ENCODE peak calls at places on chromosomes 11 and 22, in seven cellular contexts. P is astrocyte of the spinal cord, X is GM13977, D is WTC11, U is cardiac fibroblast, O is lower leg skin, V is gastrocnemius medialis. R is an unnamed sample.

GRCh38 chr11:41201156-41201555 is 258.3 kb downstream of the LRRC4C start:
- DNase-seq in P (peak), X (peak), D (peak), U (peak), O (no peak), V (no peak), R (no peak)

GRCh38 chr11:76314741-76315090 is 66.2 kb downstream of the THAP12 start:
- DNase-seq in P (peak), X (no peak), D (no peak), U (no peak), O (no peak), V (no peak), R (no peak)

GRCh38 chr22:20465759-20466077 is 28.1 kb upstream of the SCARF2 start:
- DNase-seq in P (no peak), X (no peak), D (no peak), U (no peak), O (no peak), V (no peak), R (no peak)

GRCh38 chr22:37932821-37933578 is 20.4 kb downstream of the C22orf23 start:
- DNase-seq in P (no peak), X (no peak), D (no peak), U (no peak), O (no peak), V (no peak), R (no peak)

GRCh38 chr11:103661185-103661584 is 375.3 kb upstream of the DDI1 start:
- DNase-seq in P (no peak), X (no peak), D (no peak), U (no peak), O (no peak), V (no peak), R (no peak)

GRCh38 chr11:109241988-109242387 is 180.0 kb upstream of the C11orf87 start:
- DNase-seq in P (no peak), X (no peak), D (no peak), U (no peak), O (no peak), V (no peak), R (no peak)

GRCh38 chr11:77779935-77780334 is 40.6 kb downstream of the RSF1 start:
- DNase-seq in P (peak), X (no peak), D (no peak), U (peak), O (no peak), V (no peak), R (no peak)

GRCh38 chr11:123292647-123293046 is 97.6 kb upstream of the CLMP start:
- DNase-seq in P (no peak), X (no peak), D (no peak), U (no peak), O (no peak), V (no peak), R (no peak)

GRCh38 chr22:16955678-16956210 is 52.3 kb downstream of the GAB4 start:
- DNase-seq in P (no peak), X (no peak), D (no peak), U (no peak), O (no peak), V (no peak), R (no peak)

GRCh38 chr22:38834991-38835390 is 8.8 kb downstream of the NPTXR start:
- DNase-seq in P (no peak), X (no peak), D (no peak), U (no peak), O (no peak), V (no peak), R (no peak)

GRCh38 chr11:75352417-75353206 is 1.2 kb upstream of the ARRB1 start:
- DNase-seq in P (no peak), X (peak), D (no peak), U (no peak), O (no peak), V (no peak), R (no peak)

GRCh38 chr11:130737866-130738431 is 178.3 kb downstream of the SNX19 start:
- DNase-seq in P (peak), X (no peak), D (no peak), U (peak), O (no peak), V (no peak), R (no peak)

GRCh38 chr11:120549346-120549745 is 37.8 kb downstream of the GRIK4 start:
- DNase-seq in P (no peak), X (no peak), D (no peak), U (no peak), O (no peak), V (no peak), R (no peak)

GRCh38 chr11:124865902-124866851 is 945 bp downstream of the ROBO3 start:
- DNase-seq in P (peak), X (peak), D (peak), U (peak), O (no peak), V (no peak), R (no peak)

GRCh38 chr11:120526241-120526640 is 14.7 kb downstream of the GRIK4 start:
- DNase-seq in P (no peak), X (no peak), D (no peak), U (no peak), O (no peak), V (no peak), R (no peak)

GRCh38 chr11:8340299-8340698 is 76.6 kb upstream of the LMO1 start:
- DNase-seq in P (no peak), X (no peak), D (no peak), U (no peak), O (no peak), V (no peak), R (no peak)

GRCh38 chr11:69925366-69926196 is 106.4 kb upstream of the FGF3 start:
- DNase-seq in P (no peak), X (no peak), D (peak), U (no peak), O (no peak), V (no peak), R (no peak)

GRCh38 chr11:75766449-75767227 is 1.9 kb upstream of the DGAT2 start:
- DNase-seq in P (no peak), X (peak), D (no peak), U (no peak), O (no peak), V (no peak), R (no peak)

GRCh38 chr11:73750238-73750637 is 10.6 kb downstream of the RAB6A start:
- DNase-seq in P (no peak), X (no peak), D (no peak), U (no peak), O (no peak), V (no peak), R (no peak)

GRCh38 chr11:5703741-5704536 is 14.3 kb downstream of the TRIM22 start:
- DNase-seq in P (no peak), X (no peak), D (no peak), U (no peak), O (no peak), V (no peak), R (no peak)

GRCh38 chr11:63841554-63841953 is 2.6 kb downstream of the MARK2 start:
- DNase-seq in P (peak), X (no peak), D (peak), U (peak), O (no peak), V (no peak), R (no peak)

GRCh38 chr11:27085605-27086004 is 45.0 kb downstream of the BBOX1 start:
- DNase-seq in P (no peak), X (no peak), D (no peak), U (peak), O (no peak), V (no peak), R (no peak)

GRCh38 chr22:21026783-21027692 is 5.3 kb downstream of the SLC7A4 start:
- DNase-seq in P (peak), X (no peak), D (no peak), U (peak), O (no peak), V (peak), R (no peak)

GRCh38 chr11:66335531-66336233 is 552 bp downstream of the RIN1 start:
- DNase-seq in P (peak), X (no peak), D (no peak), U (peak), O (no peak), V (peak), R (no peak)

GRCh38 chr11:66339163-66339675 is 3.0 kb upstream of the RIN1 start:
- DNase-seq in P (no peak), X (no peak), D (no peak), U (no peak), O (no peak), V (no peak), R (no peak)

GRCh38 chr11:66338276-66339162 is 2.3 kb upstream of the RIN1 start:
- DNase-seq in P (no peak), X (no peak), D (no peak), U (no peak), O (no peak), V (no peak), R (no peak)

GRCh38 chr11:66336234-66337102 is at the start of gene RIN1:
- DNase-seq in P (peak), X (peak), D (peak), U (peak), O (peak), V (peak), R (no peak)

GRCh38 chr11:66337103-66337899 is 1.1 kb upstream of the RIN1 start:
- DNase-seq in P (peak), X (no peak), D (no peak), U (no peak), O (no peak), V (no peak), R (no peak)
- TF ChIP-seq CTCF in P (no peak), X (no peak), D (no peak), U (no peak), O (no peak), V (no peak), R (no peak)

DNA sequence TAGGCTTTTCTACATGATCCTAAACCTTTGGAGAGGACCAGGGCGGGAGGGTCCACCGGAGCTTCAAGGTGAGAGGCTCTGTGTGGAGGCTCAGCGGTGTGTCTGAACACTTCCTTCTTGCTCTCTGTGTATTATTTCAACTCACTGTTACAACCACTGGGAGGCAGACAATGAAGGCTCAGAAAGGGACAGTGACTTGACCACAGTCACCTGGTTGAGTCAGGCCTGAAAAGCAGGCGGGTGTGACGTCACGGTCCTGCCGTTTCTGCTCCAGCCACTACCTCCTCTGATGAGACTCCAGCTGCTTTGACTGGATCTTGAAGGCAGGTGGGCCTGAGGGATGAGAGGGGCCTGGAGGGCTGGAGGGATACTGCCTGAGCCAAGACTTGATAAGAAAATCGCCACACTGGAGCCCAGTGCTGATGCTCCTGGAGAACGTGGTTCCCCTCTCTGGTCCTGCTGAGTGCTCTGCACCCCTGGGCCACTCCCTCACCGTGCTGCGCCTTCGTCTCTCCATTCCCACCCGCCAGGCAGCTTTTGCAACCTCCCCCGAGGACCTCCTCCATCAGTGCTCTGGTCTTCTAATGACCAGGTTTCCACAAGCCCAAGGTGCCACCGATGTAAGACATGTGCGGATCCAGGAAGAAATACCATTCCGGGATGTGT is 27.9 kb downstream of the KCNC1 start:
- DNase-seq in P (no peak), X (peak), D (no peak), U (no peak), O (no peak), V (no peak), R (no peak)
- TF ChIP-seq CTCF in P (no peak), X (peak), D (no peak), U (no peak), O (no peak), V (no peak), R (no peak)

GRCh38 chr11:61293869-61294716 is 1.0 kb downstream of the VWCE start:
- DNase-seq in P (peak), X (peak), D (peak), U (peak), O (no peak), V (peak), R (no peak)

GRCh38 chr11:61295596-61295926 is 445 bp upstream of the VWCE start:
- DNase-seq in P (no peak), X (no peak), D (no peak), U (no peak), O (no peak), V (no peak), R (no peak)

GRCh38 chr11:61294717-61295595 is at the start of gene VWCE:
- DNase-seq in P (peak), X (peak), D (peak), U (peak), O (no peak), V (peak), R (no peak)

GRCh38 chr11:61290905-61291690 is 4.0 kb downstream of the VWCE start:
- DNase-seq in P (no peak), X (no peak), D (peak), U (no peak), O (no peak), V (no peak), R (no peak)
- TF ChIP-seq CTCF in P (peak), X (peak), D (no peak), U (no peak), O (no peak), V (no peak), R (no peak)

GRCh38 chr22:49833340-49834007 is 5.8 kb upstream of the BRD1 start:
- DNase-seq in P (no peak), X (no peak), D (no peak), U (no peak), O (no peak), V (no peak), R (no peak)
- TF ChIP-seq CTCF in P (no peak), X (no peak), D (no peak), U (no peak), O (no peak), V (no peak), R (no peak)

GRCh38 chr11:34505874-34506273 is 7.7 kb downstream of the ELF5 start:
- DNase-seq in P (no peak), X (no peak), D (no peak), U (no peak), O (no peak), V (no peak), R (no peak)

GRCh38 chr11:34510673-34511072 is 2.9 kb downstream of the ELF5 start:
- DNase-seq in P (no peak), X (no peak), D (no peak), U (no peak), O (no peak), V (no peak), R (no peak)

GRCh38 chr11:34508514-34508913 is 5.1 kb downstream of the ELF5 start:
- DNase-seq in P (no peak), X (no peak), D (no peak), U (no peak), O (no peak), V (no peak), R (no peak)

GRCh38 chr11:34509336-34509902 is 4.2 kb downstream of the ELF5 start:
- DNase-seq in P (no peak), X (no peak), D (no peak), U (no peak), O (no peak), V (no peak), R (no peak)

DNA sequence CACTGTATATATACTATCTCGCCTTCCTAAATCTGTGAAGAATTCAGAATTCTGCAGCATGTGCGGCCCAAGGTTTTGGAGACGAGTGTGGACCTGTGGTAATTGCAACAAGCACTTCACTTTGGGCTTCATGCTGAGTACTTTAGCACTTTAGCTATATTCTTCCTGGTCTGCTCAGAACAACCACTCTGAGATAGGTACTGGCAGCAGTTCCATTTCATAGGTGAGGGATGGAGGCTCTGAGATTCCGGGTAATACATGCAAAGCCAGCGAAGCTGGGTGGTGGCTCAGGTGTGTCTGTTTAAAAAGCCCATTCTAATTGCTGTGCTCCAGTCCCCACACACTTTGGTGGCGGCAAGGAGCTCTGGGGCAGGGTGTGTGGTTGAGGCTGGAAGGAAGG is 6.4 kb downstream of the ELF5 start:
- DNase-seq in P (no peak), X (no peak), D (no peak), U (no peak), O (no peak), V (no peak), R (no peak)
- TF ChIP-seq CTCF in P (no peak), X (no peak), D (no peak), U (no peak), O (no peak), V (no peak), R (no peak)

GRCh38 chr11:91041626-91042025 is 818.8 kb upstream of the CHORDC1 start:
- DNase-seq in P (no peak), X (no peak), D (no peak), U (no peak), O (no peak), V (no peak), R (no peak)
- TF ChIP-seq CTCF in P (peak), X (no peak), D (no peak), U (no peak), O (no peak), V (no peak), R (no peak)

GRCh38 chr11:3049430-3050243 is 7.6 kb downstream of the CARS1 start:
- DNase-seq in P (peak), X (peak), D (no peak), U (peak), O (peak), V (peak), R (peak)
- TF ChIP-seq CTCF in P (peak), X (peak), D (no peak), U (peak), O (no peak), V (peak), R (no peak)